ENCODE peak calls at places on chromosomes 16 and 17, in four cellular contexts. C, T, X and N are unnamed samples.

GRCh38 chr16:21653571-21653970 is 1.2 kb upstream of the IGSF6 start:
- DNase-seq in C (no peak), T (no peak), X (no peak), N (no peak)

GRCh38 chr17:28443901-28444638 is 29.4 kb upstream of the SLC13A2 start:
- DNase-seq in C (no peak), T (no peak), X (no peak), N (no peak)

GRCh38 chr17:37388266-37388665 is 12.5 kb downstream of the C17orf78 start:
- DNase-seq in C (no peak), T (no peak), X (no peak), N (no peak)

GRCh38 chr17:61381537-61381936 is 18.1 kb upstream of the TBX2 start:
- DNase-seq in C (no peak), T (no peak), X (no peak), N (no peak)

GRCh38 chr16:49183911-49184310 is 97.7 kb downstream of the CBLN1 start:
- DNase-seq in C (peak; percentile 73), T (peak; percentile 2), X (no peak), N (no peak)

GRCh38 chr16:86952769-86953168 is 364.4 kb downstream of the C16orf95 start:
- DNase-seq in C (no peak), T (no peak), X (no peak), N (no peak)

GRCh38 chr17:27569257-27569722 is 61.7 kb upstream of the LGALS9 start:
- DNase-seq in C (peak; percentile 94), T (peak; percentile 58), X (no peak), N (peak; percentile 32)

GRCh38 chr17:15780188-15780587 is 48.1 kb downstream of the TBC1D26 start:
- DNase-seq in C (no peak), T (no peak), X (no peak), N (no peak)

GRCh38 chr17:22462461-22462860 is 770.1 kb downstream of the KCNJ18 start:
- DNase-seq in C (no peak), T (no peak), X (no peak), N (no peak)

GRCh38 chr17:7910711-7911110 is 5.4 kb downstream of the RNF227 start:
- DNase-seq in C (no peak), T (no peak), X (no peak), N (no peak)

GRCh38 chr17:40617678-40618240 is 29.9 kb downstream of the SMARCE1 start:
- DNase-seq in C (peak; percentile 75), T (no peak), X (no peak), N (no peak)

GRCh38 chr16:82044585-82044911 is 9.5 kb downstream of the HSD17B2 start:
- DNase-seq in C (no peak), T (no peak), X (no peak), N (no peak)

GRCh38 chr17:9230346-9230745 is 209.0 kb downstream of the NTN1 start:
- DNase-seq in C (no peak), T (no peak), X (no peak), N (no peak)

GRCh38 chr16:15509593-15510520 is 75.5 kb downstream of the BMERB1 start:
- DNase-seq in C (no peak), T (peak; percentile 87), X (no peak), N (no peak)

GRCh38 chr17:40056379-40057005 is 2.3 kb upstream of the MED24 start:
- DNase-seq in C (no peak), T (no peak), X (no peak), N (no peak)

GRCh38 chr16:58426960-58427359 is 34.7 kb downstream of the GINS3 start:
- DNase-seq in C (no peak), T (no peak), X (no peak), N (no peak)